ENCODE peak calls at places on chromosomes 4 and X, in six cellular contexts. S is mammary epithelial cell, P is left ventricle myocardium inferior, A is sigmoid colon, I is GM12865, W is fibroblast of lung. D is an unnamed sample.

GRCh38 chr4:142404191-142404611 is 441.9 kb downstream of the INPP4B start:
- DNase-seq in S (peak; percentile 81), A (no peak), P (no peak), I (no peak), W (peak; percentile 62), D (peak; percentile 70)

GRCh38 chr4:152780267-152780811 is 585 bp downstream of the ARFIP1 start:
- DNase-seq in I (no peak), P (peak; percentile 13), A (no peak), W (no peak), S (no peak), D (peak; percentile 52)

GRCh38 chr4:179624768-179625181 is 2182.5 kb upstream of the AGA start:
- DNase-seq in S (no peak), P (no peak), I (peak; percentile 37), A (no peak), W (peak; percentile 74), D (peak; percentile 0)

GRCh38 chrX:48927736-48928382 is 9.0 kb upstream of the PIM2 start:
- DNase-seq in W (no peak), S (no peak), I (no peak), A (no peak), P (no peak), D (no peak)

GRCh38 chr4:101199507-101200285 is 147.6 kb downstream of the PPP3CA start:
- DNase-seq in S (peak; percentile 20), P (no peak), W (peak; percentile 43), A (no peak), I (no peak), D (peak; percentile 62)

GRCh38 chr4:99735822-99736221 is 78.2 kb upstream of the C4orf54 start:
- DNase-seq in S (no peak), A (no peak), P (no peak), I (no peak), W (no peak), D (no peak)

GRCh38 chr4:53060278-53060677 is 198.2 kb downstream of the RASL11B start:
- DNase-seq in W (no peak), P (no peak), S (no peak), A (no peak), I (peak; percentile 0), D (no peak)

GRCh38 chrX:20026278-20026677 is 35.4 kb upstream of the BCLAF3 start:
- DNase-seq in S (peak; percentile 42), I (no peak), P (no peak), W (peak; percentile 47), A (no peak), D (peak; percentile 61)

GRCh38 chr4:151347490-151347889 is 22.1 kb upstream of the SH3D19 start:
- DNase-seq in A (no peak), P (no peak), S (no peak), W (no peak), I (no peak), D (no peak)

GRCh38 chrX:125203737-125204578 is 115.7 kb upstream of the TEX13C start:
- DNase-seq in W (no peak), I (no peak), P (peak; percentile 32), A (no peak), S (peak; percentile 1), D (peak; percentile 0)

GRCh38 chrX:125202486-125203378 is 116.9 kb upstream of the TEX13C start:
- DNase-seq in A (no peak), I (no peak), P (peak; percentile 9), W (no peak), S (no peak), D (no peak)

GRCh38 chr4:68271851-68272756 is 26.6 kb upstream of the TMPRSS11B start:
- DNase-seq in W (peak; percentile 76), I (peak; percentile 63), S (peak; percentile 51), A (no peak), P (no peak), D (peak; percentile 71)

GRCh38 chrX:84168574-84168973 is 19.4 kb downstream of the RPS6KA6 start:
- DNase-seq in P (no peak), W (no peak), A (no peak), S (no peak), I (no peak), D (no peak)

GRCh38 chr4:82776925-82777542 is 21.6 kb downstream of the SCD5 start:
- DNase-seq in I (no peak), A (no peak), S (no peak), W (peak; percentile 33), P (no peak), D (peak; percentile 59)

GRCh38 chr4:173448557-173448918 is 49.6 kb upstream of the SCRG1 start:
- DNase-seq in P (no peak), S (no peak), A (no peak), I (no peak), W (peak; percentile 85), D (peak; percentile 90)

GRCh38 chr4:48360966-48361470 is 19.7 kb downstream of the SLAIN2 start:
- DNase-seq in I (no peak), A (no peak), P (no peak), S (no peak), W (peak; percentile 11), D (peak; percentile 62)

DNA sequence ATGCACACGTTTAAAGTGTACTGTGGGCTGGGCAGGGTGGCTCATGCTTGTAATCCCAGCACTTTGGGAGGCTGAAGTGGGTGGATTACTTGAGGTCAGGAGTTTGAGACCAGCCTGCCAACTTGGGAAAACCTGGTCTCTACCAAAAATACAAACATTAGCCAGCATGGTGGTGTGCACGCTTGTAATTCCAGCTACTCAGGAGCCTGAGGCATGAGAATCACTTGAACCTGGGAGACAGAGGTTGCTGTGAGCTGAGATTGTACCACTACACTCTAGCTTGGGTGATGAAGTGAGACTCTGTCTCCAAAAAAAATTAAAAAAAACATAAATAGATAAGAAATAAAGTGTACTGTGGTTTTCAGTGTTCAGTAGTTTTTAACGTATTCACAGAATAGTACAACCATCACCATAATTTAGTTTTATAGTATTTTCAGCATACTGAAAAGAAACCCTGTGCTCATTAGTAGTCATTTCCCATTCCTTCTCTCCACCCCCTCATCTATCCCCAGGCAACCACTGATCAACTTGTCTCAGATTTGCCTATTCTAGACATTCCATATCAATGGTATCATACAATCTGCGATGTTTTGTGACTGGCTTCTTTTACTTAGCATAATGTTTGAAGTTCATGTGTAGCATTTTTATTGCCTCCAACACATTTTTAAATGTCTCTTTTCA is 19.1 kb downstream of the SLAIN2 start:
- DNase-seq in P (no peak), W (peak; percentile 64), A (no peak), S (peak; percentile 84), I (no peak), D (peak; percentile 79)
- TF ChIP-seq CTCF in P (no peak), W (no peak), A (no peak), S (no peak), I (no peak), D (no peak)

GRCh38 chr4:159267940-159268327 is 165.1 kb downstream of the RAPGEF2 start:
- DNase-seq in A (no peak), S (no peak), I (no peak), P (no peak), W (peak; percentile 65), D (no peak)

GRCh38 chr4:159269143-159269542 is 166.3 kb downstream of the RAPGEF2 start:
- DNase-seq in S (no peak), W (no peak), I (no peak), A (no peak), P (no peak), D (no peak)

GRCh38 chr4:159268607-159269006 is 165.7 kb downstream of the RAPGEF2 start:
- DNase-seq in W (no peak), S (no peak), I (no peak), P (no peak), A (no peak), D (no peak)

GRCh38 chr4:159269956-159270355 is 167.1 kb downstream of the RAPGEF2 start:
- DNase-seq in P (no peak), A (no peak), S (no peak), I (no peak), W (no peak), D (no peak)

DNA sequence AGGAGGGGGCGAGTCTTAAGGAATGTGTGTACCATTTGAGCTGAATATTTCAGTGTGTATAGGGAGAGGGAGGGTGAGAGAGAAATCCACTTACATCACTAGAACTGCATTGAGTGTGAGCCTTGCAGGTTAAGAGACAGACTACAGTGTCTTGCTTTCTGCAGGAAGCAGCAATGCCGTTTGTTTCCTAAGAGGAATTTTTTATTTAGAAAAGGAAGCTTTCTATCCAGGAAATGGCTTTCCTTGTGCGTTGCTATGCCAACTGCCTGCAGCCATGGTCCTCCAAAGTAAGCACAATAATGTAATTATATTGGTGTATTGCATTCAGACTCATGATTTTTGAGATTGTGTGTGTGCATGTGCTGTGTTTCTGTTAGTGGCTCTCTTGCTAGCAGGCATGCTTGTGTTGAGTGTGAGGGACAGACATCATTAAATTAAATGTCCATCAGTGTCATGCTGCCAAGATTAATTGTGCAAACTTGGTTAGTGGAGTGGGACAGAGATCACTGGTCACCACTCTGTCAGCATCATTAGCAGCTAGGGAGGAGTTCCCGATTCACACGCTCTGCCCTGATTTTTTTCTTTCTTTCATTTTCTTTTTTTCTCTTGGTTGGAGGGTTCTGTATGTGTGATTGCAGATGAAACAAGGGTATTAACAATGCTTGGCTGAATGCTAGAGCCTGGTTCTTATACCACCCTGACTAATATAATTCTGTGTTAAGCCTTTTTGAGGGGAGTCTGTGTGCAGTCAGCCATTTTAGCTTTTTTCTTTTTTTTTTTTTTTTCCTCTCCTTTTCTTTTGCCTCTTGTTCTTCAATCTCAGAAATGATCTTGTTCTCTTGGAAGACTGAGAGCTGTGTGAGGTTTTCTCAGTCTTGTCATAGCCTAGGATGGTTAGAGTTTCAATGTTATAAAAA is 164.4 kb downstream of the RAPGEF2 start:
- DNase-seq in P (no peak), A (no peak), W (peak; percentile 49), I (no peak), S (no peak), D (peak; percentile 22)
- H3K4me3 ChIP-seq in P (peak overlapping the region; percentile 50), A (peak overlapping the region; percentile 11), W (peak overlapping the region; percentile 36), I (no peak overlapping the region), S (peak overlapping the region; percentile 15), D (peak overlapping the region; percentile 8)

DNA sequence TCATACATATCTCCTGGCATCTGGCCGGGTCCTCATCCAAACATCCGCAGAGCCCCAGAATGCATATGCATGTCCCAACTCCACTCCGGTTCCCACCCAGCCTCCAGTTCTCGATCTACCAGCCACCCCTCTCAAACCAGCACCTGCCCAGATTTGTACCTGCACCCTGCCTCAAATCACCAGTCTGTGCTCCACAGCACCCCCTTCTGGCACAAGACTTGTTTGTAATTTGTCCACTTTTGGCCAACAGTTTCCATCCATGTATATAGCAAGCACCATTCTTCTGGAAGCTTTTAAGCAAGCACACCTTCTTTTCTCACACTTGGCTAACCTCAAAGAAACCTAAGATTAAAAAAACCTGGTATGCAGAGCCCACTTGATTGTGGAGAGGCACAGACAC is 644.1 kb downstream of the MID1IP1 start:
- DNase-seq in I (peak; percentile 39), A (no peak), P (no peak), W (no peak), S (no peak), D (no peak)
- TF ChIP-seq CTCF in I (peak; percentile 34), A (no peak), P (peak; percentile 39), W (peak; percentile 28), S (peak; percentile 19), D (no peak)

GRCh38 chrX:53556868-53557267 is 122.7 kb upstream of the HSD17B10 start:
- DNase-seq in S (no peak), A (no peak), P (no peak), W (no peak), I (no peak), D (no peak)

GRCh38 chrX:53561912-53562311 is 124.6 kb downstream of the HUWE1 start:
- DNase-seq in W (no peak), I (no peak), A (no peak), S (no peak), P (no peak), D (no peak)

GRCh38 chrX:53563324-53563723 is 123.2 kb downstream of the HUWE1 start:
- DNase-seq in I (no peak), A (no peak), W (no peak), S (no peak), P (no peak), D (no peak)

GRCh38 chrX:53558646-53559045 is 124.5 kb upstream of the HSD17B10 start:
- DNase-seq in I (no peak), W (no peak), A (no peak), P (no peak), S (no peak), D (no peak)
- H3K4me3 ChIP-seq in I (no peak overlapping the region), W (no peak overlapping the region), A (no peak overlapping the region), P (no peak overlapping the region), S (no peak overlapping the region), D (no peak overlapping the region)

D was measured in AG10803.